ENCODE peak calls at places on chromosomes 5 and 9, in six cellular contexts. One of them, this sample, is unnamed. For H3K4me1, the result is how much of the 10 kb centered on the place peaks cover.

GRCh38 chr5:137376127-137376526 is 123.0 kb downstream of the SPOCK1 start:
- DNase-seq in GM23338: peak
- DNase-seq in IMR-90: no peak
- DNase-seq in OCI-LY7: no peak
- DNase-seq in HepG2: no peak
- DNase-seq in endothelial cell of umbilical vein: no peak
- DNase-seq in this sample: no peak

GRCh38 chr5:175535781-175536180 is 57.4 kb downstream of the SFXN1 start:
- DNase-seq in IMR-90: no peak
- DNase-seq in endothelial cell of umbilical vein: no peak
- DNase-seq in HepG2: no peak
- DNase-seq in GM23338: no peak
- DNase-seq in OCI-LY7: no peak
- DNase-seq in this sample: no peak

GRCh38 chr5:119072496-119072895 is 1.6 kb downstream of the DMXL1 start:
- DNase-seq in GM23338: no peak
- DNase-seq in HepG2: no peak
- DNase-seq in OCI-LY7: no peak
- DNase-seq in endothelial cell of umbilical vein: no peak
- DNase-seq in IMR-90: no peak
- DNase-seq in this sample: no peak

GRCh38 chr5:153629027-153629426 is 138.6 kb downstream of the GRIA1 start:
- DNase-seq in OCI-LY7: peak
- DNase-seq in IMR-90: peak
- DNase-seq in HepG2: no peak
- DNase-seq in GM23338: peak
- DNase-seq in endothelial cell of umbilical vein: peak
- DNase-seq in this sample: peak

GRCh38 chr5:60370508-60370907 is 329.5 kb downstream of the DEPDC1B start:
- DNase-seq in IMR-90: no peak
- DNase-seq in GM23338: no peak
- DNase-seq in OCI-LY7: no peak
- DNase-seq in HepG2: no peak
- DNase-seq in endothelial cell of umbilical vein: no peak
- DNase-seq in this sample: no peak

GRCh38 chr9:76658510-76659231 is 105.6 kb upstream of the PCA3 start:
- DNase-seq in HepG2: peak
- DNase-seq in OCI-LY7: peak
- DNase-seq in IMR-90: peak
- DNase-seq in endothelial cell of umbilical vein: peak
- DNase-seq in GM23338: peak
- DNase-seq in this sample: no peak

GRCh38 chr9:119398350-119398749 is 29.1 kb upstream of the BRINP1 start:
- DNase-seq in OCI-LY7: no peak
- DNase-seq in GM23338: no peak
- DNase-seq in IMR-90: no peak
- DNase-seq in HepG2: no peak
- DNase-seq in endothelial cell of umbilical vein: no peak
- DNase-seq in this sample: no peak

GRCh38 chr5:158718738-158719505 is 380.8 kb downstream of the EBF1 start:
- DNase-seq in OCI-LY7: no peak
- DNase-seq in GM23338: no peak
- DNase-seq in HepG2: no peak
- DNase-seq in IMR-90: peak
- DNase-seq in endothelial cell of umbilical vein: no peak
- DNase-seq in this sample: no peak

GRCh38 chr9:125815568-125815967 is 68.4 kb downstream of the PBX3 start:
- DNase-seq in GM23338: peak
- DNase-seq in HepG2: no peak
- DNase-seq in IMR-90: peak
- DNase-seq in OCI-LY7: no peak
- DNase-seq in endothelial cell of umbilical vein: no peak
- DNase-seq in this sample: peak

GRCh38 chr9:71725590-71726338 is 42.5 kb downstream of the CEMIP2 start:
- DNase-seq in IMR-90: peak
- DNase-seq in OCI-LY7: no peak
- DNase-seq in GM23338: no peak
- DNase-seq in HepG2: peak
- DNase-seq in endothelial cell of umbilical vein: peak
- DNase-seq in this sample: peak

GRCh38 chr5:173707392-173707791 is 90.9 kb upstream of the BOD1 start:
- DNase-seq in endothelial cell of umbilical vein: no peak
- DNase-seq in IMR-90: peak
- DNase-seq in GM23338: no peak
- DNase-seq in HepG2: no peak
- DNase-seq in OCI-LY7: peak
- DNase-seq in this sample: no peak

GRCh38 chr5:53067641-53068040 is 41.9 kb downstream of the MOCS2 start:
- DNase-seq in IMR-90: peak
- DNase-seq in GM23338: no peak
- DNase-seq in endothelial cell of umbilical vein: no peak
- DNase-seq in OCI-LY7: no peak
- DNase-seq in HepG2: no peak
- DNase-seq in this sample: no peak

GRCh38 chr9:33467526-33467925 is 6.2 kb downstream of the NOL6 start:
- DNase-seq in HepG2: no peak
- DNase-seq in IMR-90: no peak
- DNase-seq in GM23338: no peak
- DNase-seq in OCI-LY7: no peak
- DNase-seq in endothelial cell of umbilical vein: no peak
- DNase-seq in this sample: no peak

GRCh38 chr9:113828211-113828610 is 47.9 kb upstream of the ZNF618 start:
- DNase-seq in IMR-90: peak
- DNase-seq in HepG2: no peak
- DNase-seq in GM23338: no peak
- DNase-seq in OCI-LY7: no peak
- DNase-seq in endothelial cell of umbilical vein: peak
- DNase-seq in this sample: no peak
- H2AFZ ChIP-seq in IMR-90: no peak
- H2AFZ ChIP-seq in HepG2: no peak
- H2AFZ ChIP-seq in GM23338: no peak
- H2AFZ ChIP-seq in OCI-LY7: no peak
- H2AFZ ChIP-seq in endothelial cell of umbilical vein: peak
- H2AFZ ChIP-seq in this sample: peak

DNA sequence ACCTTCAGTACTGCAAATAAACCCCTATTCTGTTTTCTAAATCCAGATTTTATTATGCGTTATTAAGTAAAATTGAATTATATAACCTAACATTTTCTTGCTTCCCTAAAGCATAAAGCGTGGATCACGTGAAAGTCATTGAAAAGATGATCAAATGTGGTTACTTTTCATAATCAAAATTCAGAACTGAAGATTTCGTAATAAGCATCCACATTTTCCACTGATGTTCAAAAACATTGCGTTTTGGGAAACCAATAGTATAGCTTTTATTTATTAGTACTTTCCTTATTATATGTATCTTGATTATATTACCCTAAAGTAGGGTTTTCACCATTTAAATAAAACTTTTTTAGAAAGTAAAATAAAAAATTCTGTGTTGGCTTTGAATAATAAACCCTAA is 1.8 kb downstream of the SLF1 start:
- DNase-seq in endothelial cell of umbilical vein: no peak
- DNase-seq in IMR-90: no peak
- DNase-seq in GM23338: no peak
- DNase-seq in OCI-LY7: no peak
- DNase-seq in HepG2: no peak
- DNase-seq in this sample: no peak
- H3K4me1 ChIP-seq in endothelial cell of umbilical vein: under half
- H3K4me1 ChIP-seq in IMR-90: under half
- H3K4me1 ChIP-seq in GM23338: under half
- H3K4me1 ChIP-seq in OCI-LY7: half or more
- H3K4me1 ChIP-seq in HepG2: under half
- H3K4me1 ChIP-seq in this sample: under half

GRCh38 chr5:126599499-126599898 is 1.2 kb upstream of the PHAX start:
- DNase-seq in OCI-LY7: no peak
- DNase-seq in endothelial cell of umbilical vein: no peak
- DNase-seq in GM23338: peak
- DNase-seq in IMR-90: no peak
- DNase-seq in HepG2: no peak
- DNase-seq in this sample: no peak
- H2AFZ ChIP-seq in OCI-LY7: peak
- H2AFZ ChIP-seq in endothelial cell of umbilical vein: peak
- H2AFZ ChIP-seq in GM23338: no peak
- H2AFZ ChIP-seq in IMR-90: peak
- H2AFZ ChIP-seq in HepG2: no peak
- H2AFZ ChIP-seq in this sample: peak

DNA sequence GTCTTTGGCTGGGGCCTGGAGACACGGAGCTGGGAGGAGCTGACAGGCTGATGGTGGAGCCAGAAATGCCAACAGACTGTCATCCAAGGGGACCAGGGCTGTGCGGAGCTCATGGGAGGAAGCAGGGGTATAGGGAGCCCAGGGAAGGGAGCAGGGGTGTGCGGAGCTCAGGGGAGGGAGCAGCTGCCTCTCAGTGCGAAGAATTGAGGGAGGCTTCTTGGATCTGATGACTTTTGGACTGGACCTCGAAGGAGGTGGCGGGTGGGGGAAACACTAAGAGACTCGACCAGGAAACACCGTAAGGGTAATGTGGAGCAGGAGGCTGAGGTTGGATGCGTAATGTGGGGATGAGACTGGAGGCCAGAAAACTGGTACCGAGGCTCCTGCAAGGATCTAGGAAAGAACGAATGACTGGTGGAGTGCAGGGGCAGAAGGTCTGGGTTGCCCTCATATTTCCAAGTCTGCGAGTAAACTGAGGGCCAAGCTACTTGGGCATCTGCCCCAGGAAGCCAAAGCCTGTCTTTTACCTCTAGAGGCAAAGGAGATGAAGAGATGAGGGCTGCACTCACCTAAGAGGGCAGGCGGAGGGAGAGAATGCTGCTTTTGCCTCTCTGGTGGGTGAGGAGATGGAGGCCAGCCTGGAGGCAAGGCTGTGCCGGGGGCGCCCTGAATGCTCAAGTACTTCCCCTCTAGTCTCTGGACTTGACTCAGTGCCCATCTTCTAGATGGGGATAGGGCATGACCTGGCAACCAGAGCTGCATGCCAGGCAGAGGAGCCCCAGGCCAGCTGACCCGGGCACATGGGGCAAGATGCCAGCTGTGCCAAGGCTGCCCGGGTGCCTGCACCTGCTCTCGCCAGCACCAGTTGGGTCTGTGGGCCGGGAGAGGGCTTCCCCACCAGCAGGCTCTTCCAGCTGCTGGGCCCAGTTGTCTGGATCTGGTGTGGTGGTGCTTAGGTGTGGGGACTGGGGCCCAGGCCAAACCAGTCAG is 2.3 kb downstream of the PTGS1 start:
- DNase-seq in IMR-90: no peak
- DNase-seq in GM23338: peak
- DNase-seq in endothelial cell of umbilical vein: no peak
- DNase-seq in HepG2: no peak
- DNase-seq in OCI-LY7: no peak
- DNase-seq in this sample: no peak
- H3K4me1 ChIP-seq in IMR-90: half or more
- H3K4me1 ChIP-seq in GM23338: under half
- H3K4me1 ChIP-seq in endothelial cell of umbilical vein: under half
- H3K4me1 ChIP-seq in HepG2: under half
- H3K4me1 ChIP-seq in OCI-LY7: under half
- H3K4me1 ChIP-seq in this sample: under half